ENCODE peak calls at places on chromosomes 4 and X, in eight cellular contexts. X, J, H, B, R, Y, Q and L are unnamed samples.

GRCh38 chr4:120209706-120210105 is 143.1 kb upstream of the MAD2L1 start:
- DNase-seq in J (no peak), H (no peak), Q (no peak), R (no peak), X (no peak), Y (no peak), B (no peak), L (no peak)

GRCh38 chr4:188778880-188779279 is 639.6 kb downstream of the TRIML1 start:
- DNase-seq in Q (no peak), B (no peak), H (no peak), R (peak; percentile 1), Y (no peak), J (no peak), X (peak; percentile 4), L (no peak)

GRCh38 chrX:107632291-107632690 is 4.0 kb downstream of the PRPS1 start:
- DNase-seq in X (no peak), B (no peak), J (no peak), Q (no peak), R (no peak), Y (no peak), H (no peak), L (peak; percentile 27)

GRCh38 chr4:185520119-185520518 is 15.2 kb downstream of the PDLIM3 start:
- DNase-seq in Q (no peak), J (no peak), X (peak; percentile 93), H (no peak), Y (no peak), B (no peak), R (peak; percentile 93), L (peak; percentile 83)

GRCh38 chrX:8738588-8739189 is 6.8 kb upstream of the ANOS1 start:
- DNase-seq in J (no peak), B (peak; percentile 42), Q (peak; percentile 45), H (no peak), Y (peak; percentile 71), R (peak; percentile 59), X (peak; percentile 59), L (peak; percentile 18)

GRCh38 chr4:168881754-168882153 is 128.3 kb downstream of the CBR4 start:
- DNase-seq in R (no peak), B (no peak), X (no peak), Q (no peak), H (no peak), Y (no peak), J (no peak), L (no peak)

GRCh38 chr4:15665738-15666365 is 10.7 kb upstream of the FBXL5 start:
- DNase-seq in R (peak; percentile 76), X (peak; percentile 61), H (no peak), Y (no peak), J (no peak), B (no peak), Q (no peak), L (peak; percentile 41)

GRCh38 chr4:51960486-51960885 is 59.7 kb downstream of the LRRC66 start:
- DNase-seq in R (no peak), Y (no peak), X (no peak), Q (no peak), H (no peak), J (no peak), B (no peak), L (no peak)

GRCh38 chr4:2469192-2469984 is 482 bp downstream of the RNF4 start:
- DNase-seq in H (peak; percentile 78), J (peak; percentile 25), Y (peak; percentile 54), X (peak; percentile 25), B (peak; percentile 58), Q (peak; percentile 53), R (no peak), L (no peak)

GRCh38 chrX:74249963-74250362 is 54.0 kb upstream of the ZCCHC13 start:
- DNase-seq in R (no peak), B (peak; percentile 51), X (no peak), H (no peak), Y (no peak), Q (no peak), J (no peak), L (no peak)

GRCh38 chr4:111641813-111642579 is 503.3 kb upstream of the FAM241A start:
- DNase-seq in Y (peak; percentile 58), X (peak; percentile 92), J (peak; percentile 45), R (peak; percentile 94), H (no peak), Q (peak; percentile 83), B (peak; percentile 64), L (peak; percentile 94)

GRCh38 chr4:115042496-115042895 is 70.9 kb downstream of the NDST4 start:
- DNase-seq in X (no peak), J (no peak), B (peak; percentile 16), Y (no peak), R (no peak), H (no peak), Q (no peak), L (no peak)

GRCh38 chrX:40148439-40149285 is 50.9 kb upstream of the BCOR start:
- DNase-seq in R (no peak), Y (peak; percentile 39), B (peak; percentile 15), Q (no peak), X (no peak), J (no peak), H (no peak), L (no peak)

GRCh38 chr4:85132117-85132516 is 165.6 kb upstream of the WDFY3 start:
- DNase-seq in H (no peak), J (no peak), R (no peak), X (no peak), Y (no peak), Q (no peak), B (no peak), L (no peak)

GRCh38 chr4:85125688-85126087 is 159.2 kb upstream of the WDFY3 start:
- DNase-seq in Q (no peak), Y (no peak), J (no peak), R (no peak), B (no peak), X (no peak), H (no peak), L (no peak)

GRCh38 chr4:85126991-85127591 is 160.6 kb upstream of the WDFY3 start:
- DNase-seq in R (no peak), H (no peak), Q (no peak), B (no peak), X (no peak), Y (no peak), J (no peak), L (no peak)

GRCh38 chr4:85128246-85129204 is 162.0 kb upstream of the WDFY3 start:
- DNase-seq in R (no peak), B (no peak), X (no peak), Q (no peak), H (no peak), J (no peak), Y (no peak), L (no peak)

DNA sequence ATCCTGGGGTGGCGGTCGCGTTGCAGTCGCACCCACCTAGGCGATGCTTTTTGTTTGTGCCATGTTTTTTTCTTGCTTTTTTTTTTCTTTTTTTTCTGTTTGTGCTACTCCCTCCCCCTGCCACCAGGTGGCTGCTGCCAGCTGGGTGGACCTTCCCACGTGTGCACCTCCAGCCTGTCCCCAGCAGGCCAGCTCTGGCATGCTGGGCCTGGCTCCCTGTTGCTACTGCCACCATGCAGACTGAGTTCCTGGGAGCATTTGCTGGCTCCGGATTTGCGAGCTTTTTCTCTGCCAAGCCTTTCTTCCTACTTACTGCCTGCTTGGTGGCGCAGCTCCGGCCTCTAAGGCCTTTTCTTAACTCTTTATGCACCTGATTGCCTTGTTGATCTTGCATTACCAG is 161.2 kb upstream of the WDFY3 start:
- DNase-seq in B (peak; percentile 64), Q (peak; percentile 48), H (no peak), X (peak; percentile 53), R (peak; percentile 49), Y (no peak), J (peak; percentile 35), L (no peak)
- TF ChIP-seq CTCF in B (peak; percentile 68), Q (peak; percentile 62), H (peak; percentile 27), X (peak; percentile 65), R (peak; percentile 56), Y (peak; percentile 77), J (peak; percentile 23), L (peak; percentile 50)

GRCh38 chrX:124097116-124097515 is 135.6 kb downstream of the STAG2 start:
- DNase-seq in R (no peak), H (no peak), J (no peak), Q (no peak), Y (no peak), X (no peak), B (no peak), L (no peak)

GRCh38 chrX:124093222-124093621 is 131.7 kb downstream of the STAG2 start:
- DNase-seq in R (no peak), J (no peak), Q (no peak), B (no peak), H (no peak), X (no peak), Y (no peak), L (no peak)

GRCh38 chrX:124103966-124104365 is 142.5 kb downstream of the STAG2 start:
- DNase-seq in J (no peak), B (no peak), Q (no peak), H (no peak), R (no peak), Y (no peak), X (no peak), L (no peak)

DNA sequence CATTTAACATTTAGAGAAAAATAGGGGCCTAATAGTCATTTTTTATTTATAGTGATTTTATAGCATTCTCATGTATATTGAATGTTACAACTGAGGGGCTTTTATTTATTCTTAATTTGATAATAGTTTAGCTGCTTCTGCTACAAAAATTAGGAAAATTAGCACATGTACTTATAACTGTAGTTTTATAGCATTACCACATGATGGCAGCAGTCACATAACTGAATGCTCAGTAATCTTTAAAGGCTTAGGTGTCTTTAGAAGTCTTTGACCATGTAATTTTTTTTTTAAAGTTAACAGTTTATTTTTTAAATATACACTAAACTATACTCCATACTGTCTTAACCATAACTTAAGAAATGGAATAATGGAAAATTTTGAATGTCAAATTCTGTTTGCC is 136.6 kb downstream of the STAG2 start:
- DNase-seq in J (no peak), R (peak; percentile 48), X (peak; percentile 54), H (no peak), Y (no peak), B (no peak), Q (no peak), L (peak; percentile 52)
- TF ChIP-seq CTCF in J (peak; percentile 51), R (peak; percentile 46), X (peak; percentile 35), H (peak; percentile 40), Y (peak; percentile 46), B (no peak), Q (no peak), L (peak; percentile 57)

GRCh38 chr4:17576932-17577659 is at the start of gene LAP3:
- DNase-seq in R (peak; percentile 98), X (peak; percentile 99), Q (peak; percentile 97), B (peak; percentile 98), H (peak; percentile 98), Y (peak; percentile 100), J (peak; percentile 76), L (peak; percentile 96)
- TF ChIP-seq CTCF in R (no peak), X (no peak), Q (no peak), B (no peak), H (peak; percentile 15), Y (no peak), J (no peak), L (no peak)

GRCh38 chr4:152500798-152501434 is 35.0 kb downstream of the FBXW7 start:
- DNase-seq in Q (peak; percentile 69), B (peak; percentile 25), Y (no peak), H (no peak), J (peak; percentile 30), X (peak; percentile 96), R (peak; percentile 96), L (peak; percentile 96)
- TF ChIP-seq CTCF in Q (peak; percentile 59), B (peak; percentile 47), Y (peak; percentile 75), H (peak; percentile 75), J (peak; percentile 68), X (peak; percentile 69), R (peak; percentile 79), L (peak; percentile 72)

GRCh38 chr4:76279462-76279861 is 27.1 kb upstream of the STBD1 start:
- DNase-seq in X (no peak), Q (no peak), B (no peak), Y (no peak), R (no peak), H (no peak), J (no peak), L (no peak)
- TF ChIP-seq CTCF in X (no peak), Q (no peak), B (no peak), Y (no peak), R (no peak), H (no peak), J (peak; percentile 29), L (no peak)